ENCODE peak calls at places on chromosomes 2 and 18, in six cellular contexts. J, T, H, S, A and N are unnamed samples.

GRCh38 chr2:149732001-149732685 is 144.6 kb upstream of the MMADHC start:
- DNase-seq in J (peak; percentile 27), T (no peak), H (no peak), S (no peak), A (no peak), N (no peak)

GRCh38 chr2:31286230-31286629 is 52.3 kb downstream of the EHD3 start:
- DNase-seq in J (no peak), T (no peak), H (no peak), S (no peak), A (no peak), N (no peak)

GRCh38 chr2:127632592-127633489 is 13.1 kb upstream of the GPR17 start:
- DNase-seq in J (no peak), T (peak; percentile 70), H (no peak), S (no peak), A (no peak), N (no peak)

GRCh38 chr2:239286901-239287300 is 113.9 kb downstream of the HDAC4 start:
- DNase-seq in J (no peak), T (no peak), H (no peak), S (no peak), A (peak; percentile 19), N (no peak)

GRCh38 chr2:10278029-10278762 is 24.5 kb upstream of the HPCAL1 start:
- DNase-seq in J (peak; percentile 89), T (no peak), H (no peak), S (peak; percentile 98), A (peak; percentile 89), N (no peak)

GRCh38 chr18:22280453-22280750 is 111.0 kb downstream of the GATA6 start:
- DNase-seq in J (no peak), T (no peak), H (no peak), S (no peak), A (no peak), N (no peak)

GRCh38 chr2:174334781-174335604 is at the start of gene SP9:
- DNase-seq in J (peak; percentile 78), T (peak; percentile 82), H (no peak), S (peak; percentile 26), A (no peak), N (no peak)

GRCh38 chr2:120983344-120983743 is 247.7 kb downstream of the GLI2 start:
- DNase-seq in J (no peak), T (no peak), H (no peak), S (no peak), A (peak; percentile 59), N (no peak)

GRCh38 chr2:238320648-238321281 is 447 bp downstream of the TRAF3IP1 start:
- DNase-seq in J (peak; percentile 18), T (no peak), H (no peak), S (peak; percentile 34), A (no peak), N (no peak)

GRCh38 chr2:75560768-75561565 is at the start of gene EVA1A:
- DNase-seq in J (peak; percentile 84), T (peak; percentile 90), H (no peak), S (no peak), A (peak; percentile 86), N (no peak)

GRCh38 chr2:70959271-70959761 is 19.1 kb upstream of the ANKRD53 start:
- DNase-seq in J (no peak), T (peak; percentile 8), H (peak; percentile 5), S (no peak), A (peak; percentile 46), N (no peak)

GRCh38 chr2:218261424-218262273 is 834 bp downstream of the GPBAR1 start:
- DNase-seq in J (no peak), T (no peak), H (no peak), S (peak; percentile 60), A (peak; percentile 47), N (no peak)

GRCh38 chr2:232927041-232927792 is 57.2 kb downstream of the SNORC start:
- DNase-seq in J (no peak), T (peak; percentile 74), H (no peak), S (no peak), A (no peak), N (no peak)

GRCh38 chr2:222033541-222033940 is 265.3 kb downstream of the PAX3 start:
- DNase-seq in J (peak; percentile 3), T (no peak), H (no peak), S (no peak), A (no peak), N (no peak)

GRCh38 chr2:39024833-39025232 is 96.0 kb downstream of the SOS1 start:
- DNase-seq in J (peak; percentile 8), T (no peak), H (no peak), S (no peak), A (no peak), N (no peak)

GRCh38 chr18:35508746-35509338 is 11.1 kb upstream of the INO80C start:
- DNase-seq in J (no peak), T (no peak), H (no peak), S (no peak), A (no peak), N (no peak)

GRCh38 chr2:23693606-23693951 is 233.3 kb downstream of the ATAD2B start:
- DNase-seq in J (no peak), T (no peak), H (no peak), S (no peak), A (no peak), N (no peak)

GRCh38 chr2:36561223-36561944 is 36.6 kb downstream of the FEZ2 start:
- DNase-seq in J (peak; percentile 89), T (no peak), H (no peak), S (peak; percentile 63), A (no peak), N (no peak)

GRCh38 chr2:20317690-20318089 is 33.0 kb downstream of the PUM2 start:
- DNase-seq in J (no peak), T (no peak), H (no peak), S (no peak), A (no peak), N (no peak)

GRCh38 chr2:8234757-8235374 is 447.0 kb upstream of the ID2 start:
- DNase-seq in J (no peak), T (no peak), H (no peak), S (no peak), A (no peak), N (no peak)

GRCh38 chr2:237774811-237775553 is 23.6 kb upstream of the RBM44 start:
- DNase-seq in J (peak; percentile 49), T (peak; percentile 40), H (peak; percentile 64), S (peak; percentile 70), A (no peak), N (peak; percentile 33)

GRCh38 chr2:134208825-134209224 is 45.0 kb upstream of the MGAT5 start:
- DNase-seq in J (no peak), T (no peak), H (no peak), S (peak; percentile 52), A (no peak), N (no peak)

GRCh38 chr2:38722271-38723115 is 28.7 kb downstream of the SRSF7 start:
- DNase-seq in J (no peak), T (no peak), H (no peak), S (no peak), A (no peak), N (no peak)

GRCh38 chr2:37501121-37501520 is 156.7 kb downstream of the QPCT start:
- DNase-seq in J (peak; percentile 13), T (no peak), H (no peak), S (no peak), A (no peak), N (no peak)

GRCh38 chr2:35204325-35204724 is 1151.3 kb upstream of the CRIM1 start:
- DNase-seq in J (no peak), T (no peak), H (no peak), S (no peak), A (no peak), N (no peak)

GRCh38 chr2:35204881-35205280 is 1150.7 kb upstream of the CRIM1 start:
- DNase-seq in J (no peak), T (no peak), H (no peak), S (no peak), A (no peak), N (no peak)

DNA sequence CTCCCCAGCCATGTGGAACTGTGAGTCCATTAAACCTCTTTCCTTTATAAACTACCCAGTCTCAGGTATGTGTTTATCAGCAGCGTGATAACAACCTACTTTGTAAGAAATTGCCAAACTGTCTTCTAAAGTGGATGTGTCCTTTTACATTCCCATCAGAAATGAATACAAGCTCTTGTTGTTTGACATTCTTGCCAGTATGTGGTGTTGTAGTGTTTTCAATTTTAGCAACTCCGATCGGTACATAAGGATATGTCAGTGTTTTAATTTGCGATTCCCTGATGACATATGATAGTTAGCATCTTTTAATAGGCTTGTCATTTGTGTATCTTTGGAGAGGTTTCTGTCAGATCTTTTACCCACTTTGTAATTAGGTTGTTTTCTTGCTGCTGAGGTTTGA is 1156.3 kb upstream of the CRIM1 start:
- DNase-seq in J (no peak), T (no peak), H (no peak), S (no peak), A (no peak), N (no peak)
- TF ChIP-seq CTCF in J (no peak), T (no peak), H (no peak), S (no peak), A (no peak), N (no peak)

DNA sequence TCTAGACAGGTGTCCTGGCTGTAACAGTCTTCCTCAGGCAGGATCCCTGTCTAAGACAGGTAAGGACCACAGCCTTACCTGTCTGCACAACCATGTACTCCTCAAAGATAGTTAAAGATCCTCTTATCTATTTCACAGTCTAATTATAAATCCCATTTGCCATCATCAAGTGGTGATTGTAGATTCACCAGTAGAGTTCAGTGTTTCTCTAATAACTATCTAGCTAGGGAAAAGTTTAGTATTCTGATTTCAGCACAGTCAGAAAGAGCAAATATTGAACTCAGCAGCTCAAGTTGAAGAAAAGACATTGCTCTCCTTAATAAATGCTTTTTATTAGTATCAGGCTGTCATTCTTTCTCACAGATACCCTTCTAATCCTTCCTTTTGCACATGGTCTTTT is 1305.5 kb upstream of the NXPH2 start:
- DNase-seq in J (no peak), T (no peak), H (no peak), S (no peak), A (no peak), N (no peak)
- TF ChIP-seq CTCF in J (peak; percentile 1), T (no peak), H (no peak), S (no peak), A (no peak), N (no peak)

GRCh38 chr2:54503192-54503591 is 47.1 kb downstream of the SPTBN1 start:
- DNase-seq in J (no peak), T (no peak), H (no peak), S (peak; percentile 82), A (no peak), N (no peak)
- TF ChIP-seq CTCF in J (peak; percentile 46), T (no peak), H (no peak), S (peak; percentile 84), A (peak; percentile 40), N (peak; percentile 17)

GRCh38 chr18:77197073-77197472 is 52.6 kb upstream of the GALR1 start:
- DNase-seq in J (no peak), T (no peak), H (no peak), S (no peak), A (no peak), N (no peak)
- TF ChIP-seq CTCF in J (no peak), T (no peak), H (no peak), S (no peak), A (no peak), N (no peak)

DNA sequence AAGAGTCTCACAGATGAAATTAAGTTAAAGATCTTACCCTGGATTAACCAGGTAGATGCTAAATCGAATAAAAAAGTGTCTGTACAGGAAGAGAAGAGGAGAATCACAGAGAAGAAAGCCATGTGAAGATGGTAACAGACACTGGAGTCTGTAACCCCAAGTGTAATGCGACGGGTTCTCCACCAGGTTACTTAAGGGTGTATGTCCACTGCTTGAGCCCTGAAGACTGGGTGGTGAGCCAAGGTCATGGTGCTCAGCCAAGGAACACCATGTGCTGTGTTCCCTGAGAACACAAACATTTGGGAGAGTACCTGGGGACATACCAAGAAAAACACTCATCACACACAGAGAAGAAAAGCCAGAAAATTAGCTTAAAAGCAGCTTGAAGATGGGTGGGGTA is 8.2 kb upstream of the ACADL start:
- DNase-seq in J (no peak), T (no peak), H (peak; percentile 74), S (no peak), A (peak; percentile 73), N (no peak)
- TF ChIP-seq CTCF in J (no peak), T (no peak), H (no peak), S (no peak), A (no peak), N (no peak)